ENCODE peak calls at places on chromosomes 4 and X, in eight cellular contexts. One of them, this sample, is unnamed.

GRCh38 chr4:39613093-39613656 is 25.5 kb downstream of the SMIM14 start:
- DNase-seq in fibroblast of lung: peak; percentile 59
- DNase-seq in HCT116: no peak
- DNase-seq in PC-3: peak; percentile 68
- DNase-seq in lower lobe of right lung: no peak
- DNase-seq in Karpas-422: peak; percentile 79
- DNase-seq in fibroblast of the aortic adventitia: peak; percentile 41
- DNase-seq in psoas muscle: no peak
- DNase-seq in this sample: no peak

GRCh38 chr4:7939377-7940108 is at the start of gene AFAP1:
- DNase-seq in fibroblast of the aortic adventitia: peak; percentile 78
- DNase-seq in HCT116: peak; percentile 37
- DNase-seq in Karpas-422: no peak
- DNase-seq in fibroblast of lung: peak; percentile 79
- DNase-seq in psoas muscle: peak; percentile 92
- DNase-seq in lower lobe of right lung: peak; percentile 89
- DNase-seq in PC-3: peak; percentile 83
- DNase-seq in this sample: peak; percentile 94

GRCh38 chr4:24224446-24224845 is 334.6 kb upstream of the PPARGC1A start:
- DNase-seq in fibroblast of lung: no peak
- DNase-seq in psoas muscle: no peak
- DNase-seq in fibroblast of the aortic adventitia: no peak
- DNase-seq in Karpas-422: no peak
- DNase-seq in PC-3: no peak
- DNase-seq in HCT116: no peak
- DNase-seq in lower lobe of right lung: no peak
- DNase-seq in this sample: no peak

GRCh38 chrX:18010251-18010650 is 149.2 kb upstream of the RAI2 start:
- DNase-seq in Karpas-422: no peak
- DNase-seq in fibroblast of lung: no peak
- DNase-seq in psoas muscle: no peak
- DNase-seq in fibroblast of the aortic adventitia: no peak
- DNase-seq in HCT116: no peak
- DNase-seq in PC-3: peak; percentile 29
- DNase-seq in lower lobe of right lung: no peak
- DNase-seq in this sample: no peak

GRCh38 chrX:55487143-55487542 is 2.5 kb downstream of the USP51 start:
- DNase-seq in Karpas-422: no peak
- DNase-seq in lower lobe of right lung: no peak
- DNase-seq in fibroblast of the aortic adventitia: no peak
- DNase-seq in psoas muscle: no peak
- DNase-seq in HCT116: no peak
- DNase-seq in PC-3: no peak
- DNase-seq in fibroblast of lung: no peak
- DNase-seq in this sample: no peak

GRCh38 chr4:155889036-155889793 is 14.3 kb upstream of the TDO2 start:
- DNase-seq in fibroblast of the aortic adventitia: peak; percentile 97
- DNase-seq in PC-3: peak; percentile 22
- DNase-seq in lower lobe of right lung: no peak
- DNase-seq in fibroblast of lung: peak; percentile 93
- DNase-seq in Karpas-422: no peak
- DNase-seq in psoas muscle: no peak
- DNase-seq in HCT116: no peak
- DNase-seq in this sample: no peak

GRCh38 chr4:15034071-15034764 is 31.9 kb downstream of the CPEB2 start:
- DNase-seq in lower lobe of right lung: no peak
- DNase-seq in fibroblast of the aortic adventitia: no peak
- DNase-seq in HCT116: no peak
- DNase-seq in psoas muscle: no peak
- DNase-seq in Karpas-422: no peak
- DNase-seq in PC-3: peak; percentile 79
- DNase-seq in fibroblast of lung: peak; percentile 70
- DNase-seq in this sample: no peak

GRCh38 chrX:7514871-7515599 is 327.9 kb upstream of the VCX start:
- DNase-seq in fibroblast of lung: no peak
- DNase-seq in psoas muscle: no peak
- DNase-seq in fibroblast of the aortic adventitia: no peak
- DNase-seq in HCT116: no peak
- DNase-seq in PC-3: peak; percentile 43
- DNase-seq in lower lobe of right lung: no peak
- DNase-seq in Karpas-422: no peak
- DNase-seq in this sample: no peak

GRCh38 chrX:23434356-23434884 is 99.8 kb downstream of the PTCHD1 start:
- DNase-seq in Karpas-422: no peak
- DNase-seq in fibroblast of the aortic adventitia: peak; percentile 87
- DNase-seq in lower lobe of right lung: peak; percentile 65
- DNase-seq in PC-3: peak; percentile 48
- DNase-seq in fibroblast of lung: peak; percentile 95
- DNase-seq in psoas muscle: peak; percentile 89
- DNase-seq in HCT116: no peak
- DNase-seq in this sample: peak; percentile 91

GRCh38 chr4:6366581-6366980 is 96.9 kb downstream of the WFS1 start:
- DNase-seq in Karpas-422: no peak
- DNase-seq in HCT116: no peak
- DNase-seq in fibroblast of lung: no peak
- DNase-seq in fibroblast of the aortic adventitia: no peak
- DNase-seq in lower lobe of right lung: no peak
- DNase-seq in PC-3: no peak
- DNase-seq in psoas muscle: no peak
- DNase-seq in this sample: no peak

GRCh38 chr4:2271279-2272025 is 9.5 kb upstream of the MXD4 start:
- DNase-seq in psoas muscle: peak; percentile 49
- DNase-seq in fibroblast of the aortic adventitia: no peak
- DNase-seq in fibroblast of lung: no peak
- DNase-seq in HCT116: no peak
- DNase-seq in lower lobe of right lung: no peak
- DNase-seq in Karpas-422: no peak
- DNase-seq in PC-3: no peak
- DNase-seq in this sample: no peak

GRCh38 chrX:72002886-72003285 is 92.2 kb downstream of the NHSL2 start:
- DNase-seq in Karpas-422: no peak
- DNase-seq in PC-3: no peak
- DNase-seq in psoas muscle: no peak
- DNase-seq in fibroblast of the aortic adventitia: no peak
- DNase-seq in fibroblast of lung: peak; percentile 76
- DNase-seq in HCT116: no peak
- DNase-seq in lower lobe of right lung: no peak
- DNase-seq in this sample: no peak

DNA sequence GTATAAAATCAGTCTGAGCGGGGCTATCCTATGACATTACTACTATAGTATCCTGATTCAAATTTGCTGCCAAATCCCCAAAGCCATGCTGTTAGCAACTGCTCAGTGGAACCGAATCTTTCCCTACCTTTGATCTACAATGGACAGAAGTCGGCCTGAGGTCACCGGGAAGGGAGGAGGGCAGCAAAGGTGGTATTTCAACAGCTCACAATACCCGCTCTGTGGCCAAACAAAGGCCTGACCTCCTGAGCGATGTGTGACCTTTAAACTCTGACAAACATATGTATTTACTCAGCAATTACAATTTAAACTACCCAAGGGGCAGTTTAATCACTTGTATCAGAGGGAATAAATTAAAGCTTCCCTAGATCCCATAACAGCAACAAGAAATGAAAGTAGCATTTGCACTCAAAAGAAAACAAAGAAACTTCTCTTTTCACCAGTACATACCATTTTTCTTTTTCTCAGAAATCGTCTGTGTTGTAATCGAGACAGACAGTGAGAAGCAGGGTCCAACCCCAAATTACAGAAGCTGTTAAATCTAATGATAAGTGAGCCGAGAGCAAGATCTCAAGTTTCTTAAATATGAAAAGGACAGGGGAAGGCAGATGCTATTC is 11.6 kb upstream of the TMEM128 start:
- DNase-seq in lower lobe of right lung: no peak
- DNase-seq in Karpas-422: no peak
- DNase-seq in fibroblast of lung: no peak
- DNase-seq in fibroblast of the aortic adventitia: no peak
- DNase-seq in HCT116: no peak
- DNase-seq in psoas muscle: no peak
- DNase-seq in PC-3: no peak
- DNase-seq in this sample: no peak
- H3K4me3 ChIP-seq in lower lobe of right lung: no peak overlapping the region
- H3K4me3 ChIP-seq in Karpas-422: no peak overlapping the region
- H3K4me3 ChIP-seq in fibroblast of lung: no peak overlapping the region
- H3K4me3 ChIP-seq in fibroblast of the aortic adventitia: no peak overlapping the region
- H3K4me3 ChIP-seq in HCT116: no peak overlapping the region
- H3K4me3 ChIP-seq in psoas muscle: no peak overlapping the region
- H3K4me3 ChIP-seq in PC-3: no peak overlapping the region
- H3K4me3 ChIP-seq in this sample: no peak overlapping the region

GRCh38 chrX:2697306-2697705 is 6.2 kb downstream of the CD99 start:
- DNase-seq in psoas muscle: no peak
- DNase-seq in fibroblast of the aortic adventitia: peak; percentile 36
- DNase-seq in lower lobe of right lung: no peak
- DNase-seq in Karpas-422: no peak
- DNase-seq in fibroblast of lung: no peak
- DNase-seq in HCT116: no peak
- DNase-seq in PC-3: peak; percentile 59
- DNase-seq in this sample: no peak

GRCh38 chrX:2699959-2700358 is 8.9 kb downstream of the CD99 start:
- DNase-seq in fibroblast of the aortic adventitia: no peak
- DNase-seq in fibroblast of lung: no peak
- DNase-seq in Karpas-422: peak; percentile 20
- DNase-seq in PC-3: no peak
- DNase-seq in HCT116: no peak
- DNase-seq in psoas muscle: no peak
- DNase-seq in lower lobe of right lung: no peak
- DNase-seq in this sample: no peak

GRCh38 chrX:2696698-2697215 is 5.7 kb downstream of the CD99 start:
- DNase-seq in Karpas-422: peak; percentile 46
- DNase-seq in PC-3: peak; percentile 90
- DNase-seq in psoas muscle: no peak
- DNase-seq in HCT116: no peak
- DNase-seq in fibroblast of lung: peak; percentile 91
- DNase-seq in lower lobe of right lung: no peak
- DNase-seq in fibroblast of the aortic adventitia: peak; percentile 86
- DNase-seq in this sample: no peak

GRCh38 chrX:2698604-2699003 is 7.5 kb downstream of the CD99 start:
- DNase-seq in fibroblast of lung: no peak
- DNase-seq in fibroblast of the aortic adventitia: no peak
- DNase-seq in HCT116: no peak
- DNase-seq in lower lobe of right lung: no peak
- DNase-seq in Karpas-422: no peak
- DNase-seq in psoas muscle: no peak
- DNase-seq in PC-3: peak; percentile 89
- DNase-seq in this sample: no peak

GRCh38 chrX:2697741-2698294 is 6.7 kb downstream of the CD99 start:
- DNase-seq in HCT116: no peak
- DNase-seq in lower lobe of right lung: no peak
- DNase-seq in Karpas-422: peak; percentile 56
- DNase-seq in fibroblast of the aortic adventitia: peak; percentile 51
- DNase-seq in fibroblast of lung: peak; percentile 50
- DNase-seq in psoas muscle: no peak
- DNase-seq in PC-3: no peak
- DNase-seq in this sample: no peak
- H3K4me3 ChIP-seq in HCT116: no peak overlapping the region
- H3K4me3 ChIP-seq in lower lobe of right lung: peak overlapping the region; percentile 22
- H3K4me3 ChIP-seq in Karpas-422: no peak overlapping the region
- H3K4me3 ChIP-seq in fibroblast of the aortic adventitia: peak overlapping the region; percentile 31
- H3K4me3 ChIP-seq in fibroblast of lung: no peak overlapping the region
- H3K4me3 ChIP-seq in psoas muscle: no peak overlapping the region
- H3K4me3 ChIP-seq in PC-3: peak overlapping the region; percentile 47
- H3K4me3 ChIP-seq in this sample: no peak overlapping the region

DNA sequence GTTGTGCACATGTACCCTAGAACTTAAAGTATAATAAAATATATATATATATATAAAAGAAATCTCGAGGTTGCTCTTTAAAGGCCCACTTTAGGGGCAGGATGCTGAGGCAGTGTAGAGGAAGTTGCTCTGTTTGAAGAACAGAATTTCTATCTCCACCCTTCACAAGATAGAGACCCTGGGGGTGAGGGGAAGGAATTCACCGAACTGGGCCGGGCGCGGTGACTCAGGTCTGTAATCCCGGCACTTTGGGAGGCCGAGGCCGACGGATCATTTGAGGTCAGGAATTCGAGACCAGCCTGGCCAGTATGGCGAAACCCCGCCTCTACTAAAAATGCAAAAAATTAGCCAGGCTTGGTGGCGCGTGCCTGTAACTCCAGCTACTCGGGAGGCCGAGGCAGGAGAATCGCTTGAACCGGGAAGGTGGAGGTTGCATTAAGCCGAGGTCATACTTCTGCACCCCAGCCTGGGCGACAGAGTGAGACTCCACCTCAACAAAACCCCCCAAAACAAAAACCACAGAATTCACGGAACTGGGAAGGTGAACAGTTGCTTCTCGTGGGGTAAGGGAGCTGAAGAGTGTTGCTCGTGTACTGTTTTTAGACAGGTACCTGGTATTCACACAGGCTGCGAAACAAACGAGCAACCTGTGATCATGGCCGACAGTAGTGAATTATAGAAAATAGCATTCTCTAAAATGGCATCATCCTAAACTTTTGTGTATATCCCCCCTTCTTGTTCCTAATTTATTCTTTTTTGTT is 6.2 kb downstream of the PLAC8 start:
- DNase-seq in Karpas-422: no peak
- DNase-seq in PC-3: no peak
- DNase-seq in fibroblast of the aortic adventitia: no peak
- DNase-seq in HCT116: no peak
- DNase-seq in psoas muscle: no peak
- DNase-seq in fibroblast of lung: no peak
- DNase-seq in lower lobe of right lung: no peak
- DNase-seq in this sample: no peak
- H3K4me3 ChIP-seq in Karpas-422: no peak overlapping the region
- H3K4me3 ChIP-seq in PC-3: no peak overlapping the region
- H3K4me3 ChIP-seq in fibroblast of the aortic adventitia: no peak overlapping the region
- H3K4me3 ChIP-seq in HCT116: no peak overlapping the region
- H3K4me3 ChIP-seq in psoas muscle: no peak overlapping the region
- H3K4me3 ChIP-seq in fibroblast of lung: no peak overlapping the region
- H3K4me3 ChIP-seq in lower lobe of right lung: peak overlapping the region; percentile 65
- H3K4me3 ChIP-seq in this sample: no peak overlapping the region

DNA sequence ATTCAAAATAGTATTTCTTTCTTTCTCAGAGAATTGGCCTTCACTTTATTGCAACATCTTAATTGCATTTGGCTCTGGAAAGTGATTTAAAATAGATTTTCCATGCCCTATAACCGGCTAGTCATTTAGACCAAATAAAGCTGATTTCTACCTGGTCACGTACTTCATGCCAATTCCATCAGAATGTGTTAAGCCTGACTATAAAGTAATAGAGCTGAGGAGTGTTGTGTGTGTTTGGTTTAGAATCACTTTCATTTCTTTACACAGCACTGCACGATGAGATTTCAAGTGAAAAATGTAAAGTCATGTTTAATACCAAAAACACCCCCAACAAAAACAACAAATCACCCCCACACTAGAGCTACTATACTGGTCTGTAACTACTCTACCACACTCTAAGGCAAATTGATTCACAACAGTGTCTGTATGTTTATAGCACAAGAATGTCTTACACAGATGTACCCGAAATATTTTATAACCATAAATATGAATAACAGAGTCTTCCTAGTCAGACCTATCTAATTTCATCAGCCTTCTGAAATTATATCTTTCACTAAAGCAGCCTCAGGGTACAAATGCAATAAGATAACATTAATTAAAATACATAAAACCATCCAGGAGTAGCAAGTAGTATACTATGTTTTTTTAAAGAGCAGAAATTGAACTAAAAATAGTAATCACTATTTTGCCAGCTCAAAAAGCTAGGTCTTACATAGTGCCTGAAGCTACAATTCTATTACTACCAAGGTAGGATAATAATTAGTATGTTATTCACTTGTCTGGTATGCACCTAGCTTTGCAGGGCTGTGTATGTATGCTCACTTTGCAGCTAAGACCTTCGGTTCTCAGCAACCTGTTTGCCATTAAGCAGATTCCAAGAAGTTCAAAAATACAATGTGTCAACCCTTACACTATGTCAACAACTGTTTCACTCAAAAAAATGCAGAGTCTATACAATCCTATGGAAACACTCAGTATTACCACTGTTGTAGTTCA is 28.4 kb downstream of the APBB2 start:
- DNase-seq in fibroblast of lung: peak; percentile 57
- DNase-seq in Karpas-422: no peak
- DNase-seq in HCT116: no peak
- DNase-seq in psoas muscle: no peak
- DNase-seq in PC-3: peak; percentile 58
- DNase-seq in fibroblast of the aortic adventitia: no peak
- DNase-seq in lower lobe of right lung: no peak
- DNase-seq in this sample: no peak
- H3K4me3 ChIP-seq in fibroblast of lung: peak overlapping the region; percentile 38
- H3K4me3 ChIP-seq in Karpas-422: no peak overlapping the region
- H3K4me3 ChIP-seq in HCT116: no peak overlapping the region
- H3K4me3 ChIP-seq in psoas muscle: peak overlapping the region; percentile 3
- H3K4me3 ChIP-seq in PC-3: no peak overlapping the region
- H3K4me3 ChIP-seq in fibroblast of the aortic adventitia: peak overlapping the region; percentile 2
- H3K4me3 ChIP-seq in lower lobe of right lung: no peak overlapping the region
- H3K4me3 ChIP-seq in this sample: no peak overlapping the region